ENCODE peak calls at places on chromosomes 5 and 9, in nine cellular contexts. Y is GM12878, U is fibroblast of lung, Q is fibroblast of pulmonary artery, F is A549, A is tibial nerve, P is spleen, L is stomach, K is left ventricle myocardium inferior. Z is an unnamed sample.
A peak's percentile ranks its signal among the peaks of the same experiment; 100 is the strongest.

GRCh38 chr9:127179633-127180401 is 57.4 kb upstream of the ANGPTL2 start:
- DNase-seq in Y (no peak), L (peak; percentile 25), P (peak; percentile 63), A (no peak), Q (no peak), U (no peak), F (no peak), K (no peak), Z (no peak)

GRCh38 chr9:105138306-105138801 is 106.1 kb upstream of the SLC44A1 start:
- DNase-seq in K (peak; percentile 57), Y (no peak), F (no peak), A (peak; percentile 52), P (no peak), L (no peak), U (peak; percentile 82), Q (peak; percentile 38), Z (no peak)

GRCh38 chr9:114690308-114690707 is 8.3 kb upstream of the TEX48 start:
- DNase-seq in Q (no peak), Y (no peak), U (no peak), L (no peak), F (no peak), P (no peak), A (no peak), K (no peak), Z (no peak)

GRCh38 chr5:139262414-139263139 is 31.0 kb upstream of the MATR3 start:
- DNase-seq in L (peak; percentile 86), Y (peak; percentile 40), P (peak; percentile 87), Q (peak; percentile 94), F (peak; percentile 97), K (peak; percentile 85), A (peak; percentile 82), U (peak; percentile 92), Z (peak; percentile 90)

GRCh38 chr9:117564839-117565238 is 139.4 kb upstream of the TLR4 start:
- DNase-seq in F (no peak), U (no peak), P (no peak), Y (no peak), A (no peak), Q (no peak), L (no peak), K (no peak), Z (no peak)

GRCh38 chr9:137433349-137433915 is 7.7 kb downstream of the ENTPD8 start:
- DNase-seq in F (no peak), L (no peak), A (no peak), P (peak; percentile 73), U (no peak), K (no peak), Q (no peak), Y (no peak), Z (no peak)

GRCh38 chr9:26261503-26262330 is 583.5 kb upstream of the TUSC1 start:
- DNase-seq in F (peak; percentile 9), P (no peak), U (peak; percentile 54), K (no peak), Y (no peak), A (no peak), L (no peak), Q (peak; percentile 82), Z (peak; percentile 71)

GRCh38 chr5:69115526-69115925 is 21.7 kb downstream of the SLC30A5 start:
- DNase-seq in L (no peak), K (no peak), F (no peak), Y (no peak), Q (no peak), A (no peak), U (no peak), P (no peak), Z (no peak)

GRCh38 chr9:93654351-93654961 is 78.1 kb downstream of the PHF2 start:
- DNase-seq in L (no peak), A (no peak), K (peak; percentile 8), U (no peak), P (peak; percentile 64), F (no peak), Q (no peak), Y (no peak), Z (no peak)

GRCh38 chr9:88291853-88292252 is 96.4 kb upstream of the SPIN1 start:
- DNase-seq in K (no peak), U (no peak), Q (no peak), L (no peak), A (no peak), F (no peak), P (no peak), Y (no peak), Z (no peak)

GRCh38 chr5:93349613-93350012 is 231.4 kb downstream of the NR2F1-AS1 start:
- DNase-seq in Y (no peak), Q (peak; percentile 37), L (no peak), F (no peak), A (no peak), K (no peak), P (no peak), U (peak; percentile 66), Z (peak; percentile 65)

GRCh38 chr5:139808481-139809330 is 13.1 kb downstream of the PSD2 start:
- DNase-seq in Y (no peak), K (peak; percentile 27), U (peak; percentile 15), P (peak; percentile 66), Q (peak; percentile 49), A (no peak), F (no peak), L (no peak), Z (peak; percentile 55)

GRCh38 chr5:54658014-54658413 is 140.5 kb downstream of the SNX18 start:
- DNase-seq in Y (no peak), Q (peak; percentile 61), K (no peak), A (no peak), P (no peak), F (no peak), L (no peak), U (peak; percentile 84), Z (peak; percentile 42)

GRCh38 chr5:116446356-116447005 is 128.1 kb downstream of the SEMA6A start:
- DNase-seq in F (no peak), L (no peak), U (no peak), K (no peak), A (no peak), Y (no peak), P (no peak), Q (no peak), Z (no peak)

GRCh38 chr9:77807295-77807694 is 159.2 kb upstream of the GNA14 start:
- DNase-seq in A (no peak), Y (no peak), K (no peak), P (no peak), F (peak; percentile 17), U (peak; percentile 94), Q (peak; percentile 99), L (no peak), Z (peak; percentile 95)

GRCh38 chr5:93186031-93186682 is 394.9 kb downstream of the NR2F1-AS1 start:
- DNase-seq in Y (no peak), F (no peak), L (no peak), A (no peak), K (no peak), U (peak; percentile 74), P (no peak), Q (peak; percentile 71), Z (peak; percentile 60)

GRCh38 chr9:98240475-98240874 is 15.0 kb downstream of the TBC1D2 start:
- DNase-seq in Q (no peak), F (no peak), Y (no peak), P (no peak), A (no peak), L (no peak), K (no peak), U (no peak), Z (no peak)
- TF ChIP-seq CTCF in Q (no peak), F (no peak), Y (no peak), P (no peak), A (no peak), L (no peak), K (no peak), U (no peak), Z (no peak)

DNA sequence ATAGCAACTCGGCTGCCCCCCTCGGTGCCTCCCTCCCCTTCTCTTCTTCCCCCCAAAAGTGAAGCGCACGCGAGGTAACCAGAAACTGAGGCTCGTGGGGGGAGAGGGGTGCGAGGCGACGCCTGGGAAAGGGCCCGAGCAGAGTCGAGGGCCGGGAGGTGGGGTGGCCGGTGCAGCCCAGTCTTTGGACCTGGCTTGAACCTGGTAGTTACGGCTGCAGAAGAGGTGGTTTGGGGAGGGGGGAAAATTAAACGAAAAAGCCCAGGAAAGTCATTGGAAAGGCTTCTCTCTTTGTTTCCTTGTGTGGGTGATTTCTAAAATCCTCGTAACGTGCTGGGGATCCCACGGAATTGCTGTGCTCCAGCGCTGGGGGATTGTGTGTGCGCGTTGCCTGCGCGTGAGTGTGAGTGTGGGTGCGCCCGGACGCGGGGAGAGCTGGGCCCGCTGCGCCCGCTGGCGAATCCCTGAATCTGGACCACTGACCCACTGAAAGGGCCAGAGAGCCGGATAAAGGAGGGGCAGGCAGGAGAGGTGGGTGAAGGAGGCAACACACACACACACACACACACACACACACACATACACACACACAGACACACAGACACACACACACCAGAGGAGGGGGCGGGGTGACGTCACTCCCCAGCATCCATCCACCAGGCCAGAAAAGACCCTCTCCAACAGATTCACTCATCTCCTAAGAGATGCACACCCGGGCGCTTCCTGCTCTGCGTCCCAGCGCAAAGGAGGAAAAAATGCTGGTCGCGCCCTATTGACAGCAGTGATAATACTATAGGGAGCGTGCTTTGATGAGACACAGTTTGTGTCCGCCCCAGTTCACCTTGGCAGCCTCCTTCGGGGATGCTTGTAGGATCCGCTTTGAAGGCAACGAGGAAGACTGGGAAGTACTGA is 1058.9 kb upstream of the DMAC1 start:
- DNase-seq in U (no peak), A (no peak), K (no peak), Y (no peak), F (no peak), Q (no peak), P (no peak), L (no peak), Z (no peak)
- H3K4me3 ChIP-seq in U (peak overlapping the region; percentile 53), A (peak overlapping the region; percentile 47), K (peak overlapping the region; percentile 76), Y (no peak overlapping the region), F (peak overlapping the region; percentile 50), Q (peak overlapping the region; percentile 57), P (peak overlapping the region; percentile 70), L (peak overlapping the region; percentile 58), Z (peak overlapping the region; percentile 28)

GRCh38 chr5:132490484-132491367 is at the start of gene IRF1:
- DNase-seq in A (peak; percentile 94), P (peak; percentile 99), L (peak; percentile 97), K (peak; percentile 96), Y (no peak), Q (peak; percentile 97), U (peak; percentile 96), F (peak; percentile 97), Z (peak; percentile 96)

GRCh38 chr5:132491368-132492364 is 1.1 kb upstream of the IRF1 start:
- DNase-seq in Q (no peak), F (no peak), P (peak; percentile 86), K (no peak), U (no peak), A (peak; percentile 4), Y (no peak), L (peak; percentile 27), Z (no peak)

GRCh38 chr5:132489051-132489770 is 1.4 kb downstream of the IRF1 start:
- DNase-seq in F (no peak), U (no peak), K (no peak), Q (no peak), A (peak; percentile 4), P (peak; percentile 78), Y (no peak), L (peak; percentile 26), Z (no peak)

GRCh38 chr5:132488590-132488989 is 2.0 kb downstream of the IRF1 start:
- DNase-seq in Q (no peak), F (no peak), P (no peak), A (no peak), L (no peak), U (no peak), K (no peak), Y (no peak), Z (no peak)

GRCh38 chr5:132489871-132490483 is 596 bp downstream of the IRF1 start:
- DNase-seq in F (peak; percentile 43), U (peak; percentile 45), Y (no peak), A (peak; percentile 30), K (peak; percentile 66), P (peak; percentile 95), Q (peak; percentile 52), L (peak; percentile 69), Z (peak; percentile 30)
- TF ChIP-seq CTCF in F (peak; percentile 23), U (no peak), Y (peak; percentile 28), A (peak; percentile 33), K (peak; percentile 55), P (no peak), Q (peak; percentile 12), L (no peak), Z (no peak)

GRCh38 chr9:136080716-136081112 is 14.4 kb downstream of the NACC2 start:
- DNase-seq in K (no peak), U (no peak), F (no peak), Q (no peak), Y (no peak), L (no peak), P (no peak), A (no peak), Z (no peak)
- H3K4me3 ChIP-seq in K (no peak overlapping the region), U (no peak overlapping the region), F (no peak overlapping the region), Q (no peak overlapping the region), Y (no peak overlapping the region), L (no peak overlapping the region), P (peak overlapping the region; percentile 7), A (no peak overlapping the region), Z (no peak overlapping the region)